ENCODE peak calls at places on chromosome 4, in eight cellular contexts. H is neural progenitor cell, O is endodermal cell, S is uterus, V is endothelial cell of umbilical vein, D is suprapubic skin, Q is pancreas, T is GM23338. Z is an unnamed sample.

GRCh38 chr4:156255608-156256007 is 301.9 kb upstream of the CTSO start:
- DNase-seq in H (no peak), V (no peak), Q (no peak), O (no peak), T (no peak), D (no peak), S (no peak), Z (no peak)

GRCh38 chr4:149914521-149915115 is 99.0 kb upstream of the IQCM start:
- DNase-seq in D (no peak), O (peak), Q (no peak), T (peak), V (peak), H (peak), S (no peak), Z (peak)

GRCh38 chr4:129550281-129550785 is 454.4 kb downstream of the C4orf33 start:
- DNase-seq in O (no peak), H (no peak), T (no peak), S (no peak), D (no peak), V (peak), Q (no peak), Z (no peak)

GRCh38 chr4:40924096-40924792 is 174.5 kb downstream of the NSUN7 start:
- DNase-seq in T (peak), O (peak), Q (no peak), H (peak), S (peak), D (peak), V (peak), Z (no peak)

GRCh38 chr4:48653217-48654014 is 126.7 kb downstream of the FRYL start:
- DNase-seq in T (peak), V (no peak), H (peak), O (peak), Q (no peak), D (no peak), S (no peak), Z (no peak)

GRCh38 chr4:41652971-41653370 is 95.6 kb downstream of the PHOX2B start:
- DNase-seq in S (no peak), D (no peak), O (no peak), Q (no peak), H (no peak), V (no peak), T (no peak), Z (no peak)

GRCh38 chr4:40612831-40613230 is 16.8 kb downstream of the RBM47 start:
- DNase-seq in Q (no peak), D (no peak), V (no peak), O (no peak), T (no peak), S (no peak), H (no peak), Z (no peak)

GRCh38 chr4:78604988-78605387 is 53.4 kb downstream of the ANXA3 start:
- DNase-seq in V (no peak), T (no peak), Q (no peak), H (no peak), S (no peak), D (no peak), O (no peak), Z (no peak)

GRCh38 chr4:7295917-7296660 is 103.8 kb downstream of the SORCS2 start:
- DNase-seq in D (no peak), Q (no peak), T (peak), V (no peak), O (peak), H (no peak), S (peak), Z (no peak)

GRCh38 chr4:38868055-38868965 is 704 bp downstream of the FAM114A1 start:
- DNase-seq in H (peak), T (peak), Q (peak), D (peak), O (peak), V (peak), S (peak), Z (no peak)

GRCh38 chr4:137266511-137266910 is 265.8 kb downstream of the PCDH18 start:
- DNase-seq in D (no peak), T (no peak), S (no peak), O (no peak), V (no peak), H (no peak), Q (no peak), Z (no peak)

DNA sequence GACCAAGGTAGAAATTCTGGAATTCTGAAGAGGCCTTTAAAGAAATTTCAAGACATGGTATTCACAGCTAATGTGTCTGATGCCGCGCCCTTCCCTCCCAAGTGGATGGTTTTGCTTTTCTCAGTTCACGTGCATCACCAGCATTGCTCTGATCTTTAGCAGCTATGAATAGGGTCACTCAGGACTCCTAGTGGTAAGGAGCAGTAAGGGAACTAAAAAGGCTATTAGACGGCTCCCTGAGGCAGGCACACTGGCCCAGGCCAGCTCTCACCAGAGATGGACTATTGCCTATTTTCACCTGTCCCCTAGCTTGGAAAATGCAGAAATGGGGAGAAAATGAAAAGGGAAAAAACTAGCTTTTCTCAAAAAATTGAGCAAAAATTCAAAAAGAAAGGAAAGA is 447.5 kb upstream of the RASGEF1B start:
- DNase-seq in Q (no peak), O (peak), S (no peak), H (peak), T (peak), V (peak), D (no peak), Z (no peak)
- TF ChIP-seq CTCF in Q (no peak), O (peak), S (no peak), H (peak), T (peak), V (peak), D (no peak), Z (peak)

DNA sequence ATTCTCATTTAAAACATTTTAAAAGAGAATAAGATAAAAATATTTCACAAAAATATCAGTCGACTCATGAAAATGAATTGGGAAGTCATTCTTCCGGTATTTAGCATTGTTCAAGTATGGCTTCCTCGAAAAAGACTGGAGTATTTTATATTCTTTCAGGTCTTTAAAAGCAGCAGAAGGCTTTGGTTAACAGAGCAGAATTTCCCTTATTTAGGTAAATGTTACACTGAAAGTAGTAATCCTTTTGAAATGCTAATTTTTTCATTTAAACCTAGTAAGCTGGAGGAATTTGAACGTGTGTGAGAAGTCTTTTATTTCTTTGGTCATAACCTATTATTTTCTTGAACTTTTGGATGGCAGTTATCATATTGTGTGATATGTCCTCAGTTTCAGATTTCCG is 11.2 kb downstream of the TENM3 start:
- DNase-seq in Q (no peak), D (no peak), T (peak), O (no peak), V (no peak), S (no peak), H (no peak), Z (no peak)
- H3K4me3 ChIP-seq in Q (no peak), D (no peak), T (no peak), O (no peak), V (no peak), S (no peak), H (peak), Z (no peak)

GRCh38 chr4:108637856-108638255 is 12.5 kb upstream of the OSTC start:
- DNase-seq in Q (no peak), H (no peak), S (no peak), T (no peak), V (no peak), O (no peak), D (no peak), Z (no peak)
- TF ChIP-seq CTCF in Q (no peak), H (peak), S (no peak), T (no peak), V (no peak), O (peak), D (no peak), Z (no peak)

GRCh38 chr4:74037076-74037475 is 1.4 kb downstream of the CXCL3 start:
- DNase-seq in V (no peak), Q (no peak), O (peak), S (no peak), H (peak), T (peak), D (no peak), Z (no peak)
- H3K4me3 ChIP-seq in V (no peak), Q (no peak), O (no peak), S (no peak), H (no peak), T (peak), D (no peak), Z (no peak)

GRCh38 chr4:98300706-98301105 is 39.5 kb downstream of the RAP1GDS1 start:
- DNase-seq in H (no peak), S (no peak), Q (no peak), V (no peak), O (no peak), T (no peak), D (no peak), Z (no peak)

GRCh38 chr4:98293089-98293887 is 32.1 kb downstream of the RAP1GDS1 start:
- DNase-seq in T (no peak), O (no peak), Q (no peak), D (no peak), V (no peak), S (no peak), H (no peak), Z (no peak)

GRCh38 chr4:98298022-98298421 is 36.8 kb downstream of the RAP1GDS1 start:
- DNase-seq in D (no peak), H (no peak), V (no peak), O (no peak), Q (no peak), S (no peak), T (no peak), Z (no peak)
- TF ChIP-seq CTCF in D (no peak), H (no peak), V (no peak), O (no peak), Q (no peak), S (no peak), T (no peak), Z (no peak)

DNA sequence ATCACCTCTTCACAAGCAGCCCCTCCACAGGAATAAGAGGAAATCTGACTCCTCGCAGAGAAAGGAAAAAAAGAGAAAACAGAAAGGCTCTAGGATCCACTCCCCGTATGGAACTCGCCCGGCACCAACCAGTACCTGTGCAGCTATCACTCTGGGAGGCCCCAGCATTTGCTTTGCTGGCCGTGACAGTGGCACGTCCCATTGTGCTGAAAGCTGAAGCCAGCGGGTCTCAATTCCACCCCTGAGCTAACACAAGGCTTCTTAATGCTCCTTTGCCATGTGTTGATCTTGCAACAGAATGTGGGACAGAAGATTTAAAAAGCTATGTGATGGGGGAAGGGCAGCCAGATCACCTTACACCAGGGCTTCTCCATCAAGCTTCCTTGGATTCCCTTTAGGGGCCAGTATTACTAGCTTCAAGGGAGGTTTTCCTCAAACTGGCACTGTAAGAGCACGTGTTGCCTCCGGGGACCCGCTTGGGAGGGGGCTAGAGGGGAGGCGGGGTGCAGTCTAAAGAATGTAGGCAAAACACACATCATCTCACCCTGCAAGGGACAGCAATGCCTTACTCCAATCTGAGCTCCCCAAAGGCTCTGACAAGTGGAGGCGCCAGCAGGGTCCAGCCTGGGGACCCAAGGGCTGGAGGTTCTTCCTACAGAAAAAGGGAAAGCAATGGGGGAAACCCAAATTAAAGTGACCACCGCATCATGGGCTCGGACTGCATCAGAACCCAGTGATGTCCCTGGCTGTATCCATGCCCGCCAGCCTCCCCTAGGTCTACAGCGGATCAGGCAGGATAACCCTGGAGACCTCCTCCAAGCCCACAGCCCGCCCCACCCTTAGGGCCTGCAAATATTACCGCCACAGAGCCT is 1.2 kb downstream of the USP46 start:
- DNase-seq in S (no peak), H (peak), O (peak), Q (no peak), D (peak), T (peak), V (peak), Z (peak)
- H3K4me3 ChIP-seq in S (peak), H (peak), O (peak), Q (no peak), D (peak), T (peak), V (peak), Z (peak)

GRCh38 chr4:95591278-95591677 is 42.5 kb upstream of the UNC5C start:
- DNase-seq in S (no peak), Q (no peak), T (no peak), V (no peak), O (no peak), D (no peak), H (no peak), Z (no peak)
- TF ChIP-seq CTCF in S (no peak), Q (no peak), T (no peak), V (no peak), O (no peak), D (no peak), H (no peak), Z (no peak)

DNA sequence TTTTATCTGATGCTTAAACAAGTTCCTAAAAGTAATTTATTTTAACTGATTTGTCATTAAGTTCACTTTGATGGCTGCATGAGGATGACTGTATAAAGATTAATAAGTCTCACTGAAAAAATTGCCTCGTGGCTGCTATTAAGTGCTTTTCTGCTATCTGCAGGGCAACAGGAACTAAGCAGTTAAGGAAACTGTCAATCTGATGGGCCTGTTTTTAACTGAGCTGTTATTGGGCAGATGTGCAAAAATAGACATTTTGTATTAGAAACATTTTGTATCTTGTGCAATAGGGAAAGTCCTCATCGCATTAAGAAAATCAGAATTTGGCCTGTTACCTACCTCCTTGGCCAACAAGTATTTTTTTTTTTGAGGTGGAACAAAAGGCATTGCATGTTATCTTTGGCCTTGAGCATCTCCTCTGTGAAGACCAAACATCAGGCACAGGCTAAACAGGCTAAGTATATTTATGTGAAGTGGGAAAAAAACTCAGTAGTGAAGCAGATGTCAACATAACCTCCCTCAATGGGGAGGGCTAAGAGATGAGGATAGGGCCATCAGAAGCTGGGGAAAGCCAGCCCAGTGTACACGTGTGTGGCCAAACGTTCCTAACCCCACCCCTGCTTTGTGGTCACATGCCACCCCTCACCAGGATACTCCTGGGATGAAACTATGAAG is 102.4 kb downstream of the FNIP2 start:
- DNase-seq in D (no peak), V (no peak), Q (no peak), T (no peak), O (no peak), H (no peak), S (no peak), Z (no peak)
- H3K4me3 ChIP-seq in D (no peak), V (no peak), Q (no peak), T (no peak), O (no peak), H (no peak), S (no peak), Z (no peak)

Z was measured in HFF-Myc.